ENCODE peak calls at places on chromosome 15, in seven cellular contexts. U is tibial artery; V is glutamatergic neuron; S is B cell; L is psoas muscle; H is lower leg skin; J is CD4-positive, alpha-beta T cell. C is an unnamed sample.

GRCh38 chr15:92463352-92463751 is 69.7 kb downstream of the ST8SIA2 start:
- DNase-seq in S (no peak), H (peak), J (no peak), L (no peak), V (no peak), U (no peak), C (no peak)

GRCh38 chr15:66570842-66571241 is 5.0 kb upstream of the LCTL start:
- DNase-seq in H (peak), L (no peak), V (no peak), J (no peak), S (no peak), U (no peak), C (no peak)

GRCh38 chr15:34610388-34610787 is 26.9 kb upstream of the GOLGA8B start:
- DNase-seq in J (no peak), S (no peak), U (no peak), V (no peak), L (no peak), H (no peak), C (no peak)

GRCh38 chr15:50943623-50944022 is 35.1 kb downstream of the AP4E1 start:
- DNase-seq in S (no peak), J (no peak), L (no peak), V (no peak), U (no peak), H (no peak), C (no peak)

GRCh38 chr15:64096486-64097431 is 977 bp downstream of the SNX1 start:
- DNase-seq in U (no peak), J (no peak), L (no peak), H (no peak), S (no peak), V (no peak), C (no peak)

GRCh38 chr15:27324871-27325270 is 353.9 kb downstream of the GABRG3 start:
- DNase-seq in V (no peak), S (no peak), U (no peak), L (no peak), H (no peak), J (no peak), C (no peak)

GRCh38 chr15:31606942-31607497 is 280.4 kb downstream of the KLF13 start:
- DNase-seq in V (no peak), J (no peak), L (no peak), S (no peak), U (no peak), H (no peak), C (no peak)

GRCh38 chr15:71237456-71238188 is 122.4 kb downstream of the THSD4 start:
- DNase-seq in U (no peak), H (no peak), V (no peak), L (peak), J (no peak), S (no peak), C (no peak)

GRCh38 chr15:69222002-69222474 is 61.6 kb downstream of the GLCE start:
- DNase-seq in V (no peak), U (no peak), S (peak), J (no peak), L (no peak), H (no peak), C (no peak)

GRCh38 chr15:93035953-93036810 is 52.8 kb downstream of the RGMA start:
- DNase-seq in J (no peak), V (peak), U (peak), L (peak), H (peak), S (peak), C (no peak)

DNA sequence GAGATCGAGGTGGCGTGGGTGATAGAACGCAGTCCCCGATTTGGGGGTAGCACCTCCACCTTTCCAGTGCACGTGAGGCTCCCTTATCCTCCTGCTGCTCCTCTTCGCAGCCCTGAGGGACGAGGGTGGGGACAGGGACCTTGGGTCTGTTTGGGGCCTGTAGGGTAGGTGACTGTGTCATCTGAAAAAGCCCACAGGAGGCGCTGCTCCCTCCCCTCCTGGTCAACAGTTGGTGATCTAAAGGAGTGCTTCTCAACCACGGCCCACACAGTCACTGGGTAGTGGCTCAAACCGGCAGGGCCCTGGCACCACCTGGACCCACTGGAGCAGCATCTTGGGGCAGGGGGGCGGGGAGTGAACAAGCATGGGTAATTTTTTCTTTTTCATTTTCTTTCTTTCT is 7.1 kb downstream of the LRRK1 start:
- DNase-seq in S (peak), H (peak), U (no peak), V (no peak), L (no peak), J (no peak), C (peak)
- TF ChIP-seq CTCF in S (no peak), H (no peak), U (no peak), V (no peak), L (no peak), J (no peak), C (no peak)

GRCh38 chr15:42591238-42591936 is 16.0 kb downstream of the STARD9 start:
- DNase-seq in H (no peak), L (no peak), U (no peak), J (no peak), S (no peak), V (no peak), C (no peak)
- TF ChIP-seq CTCF in H (no peak), L (peak), U (peak), J (peak), S (peak), V (peak), C (peak)

GRCh38 chr15:73346735-73347312 is 21.9 kb downstream of the HCN4 start:
- DNase-seq in J (peak), S (peak), V (no peak), H (no peak), U (no peak), L (peak), C (no peak)
- TF ChIP-seq CTCF in J (no peak), S (no peak), V (no peak), H (no peak), U (no peak), L (no peak), C (no peak)

DNA sequence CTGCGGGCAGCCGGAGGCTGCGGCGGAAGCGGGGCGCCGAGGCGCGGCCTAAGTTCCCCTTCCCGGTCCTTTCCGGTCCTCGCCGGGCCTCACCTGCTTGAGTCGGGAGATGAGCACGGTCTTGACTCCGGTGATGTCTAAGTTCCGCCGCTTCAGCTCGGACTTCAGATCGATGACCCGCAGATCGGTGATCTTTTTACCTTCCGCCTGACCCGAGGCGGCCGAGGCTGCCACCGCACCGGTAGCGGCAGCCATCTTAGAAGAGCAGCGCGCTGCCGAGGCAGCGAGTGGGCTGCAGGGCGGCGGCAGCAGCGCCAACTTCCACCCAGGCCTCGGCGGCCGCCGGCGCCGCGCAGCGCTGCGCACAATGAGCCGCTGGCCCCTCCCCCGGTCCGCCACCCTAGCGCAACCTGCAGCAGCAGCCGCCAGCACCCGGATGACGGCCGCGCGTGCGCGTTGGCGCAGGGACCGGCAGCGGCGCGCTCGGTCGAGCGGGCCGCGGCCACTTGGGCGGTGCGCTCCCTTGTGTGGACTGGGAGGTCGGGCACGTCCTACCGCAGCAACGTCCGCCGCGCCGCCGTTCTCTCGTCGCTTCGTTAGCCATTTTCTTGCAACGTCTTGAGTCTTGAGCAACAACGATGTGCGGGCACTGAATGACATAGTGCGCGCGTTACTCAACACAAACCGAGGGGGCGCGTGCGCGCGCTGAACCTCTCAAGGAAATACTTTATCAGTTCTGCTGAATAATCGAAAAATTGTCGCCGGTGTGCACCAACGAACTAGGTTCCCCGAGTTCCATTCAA is at the start of gene SLTM:
- DNase-seq in H (peak), L (peak), J (peak), V (peak), U (peak), S (peak), C (peak)
- TF ChIP-seq CTCF in H (no peak), L (peak), J (no peak), V (peak), U (peak), S (peak), C (peak)

GRCh38 chr15:73696641-73697001 is 12.4 kb downstream of the CD276 start:
- DNase-seq in S (no peak), J (no peak), V (no peak), H (no peak), U (no peak), L (no peak), C (no peak)
- TF ChIP-seq CTCF in S (no peak), J (no peak), V (no peak), H (no peak), U (no peak), L (no peak), C (no peak)

GRCh38 chr15:75808563-75808962 is 34.7 kb upstream of the UBE2Q2 start:
- DNase-seq in S (no peak), J (no peak), H (peak), V (no peak), L (no peak), U (no peak), C (no peak)

GRCh38 chr15:75810874-75811498 is 32.3 kb upstream of the UBE2Q2 start:
- DNase-seq in S (no peak), J (no peak), U (no peak), H (no peak), L (no peak), V (no peak), C (no peak)

GRCh38 chr15:75811616-75812015 is 31.6 kb upstream of the UBE2Q2 start:
- DNase-seq in H (no peak), J (no peak), S (no peak), L (no peak), V (no peak), U (no peak), C (no peak)

GRCh38 chr15:75814794-75815193 is 28.5 kb upstream of the UBE2Q2 start:
- DNase-seq in H (no peak), U (no peak), V (no peak), L (no peak), J (no peak), S (no peak), C (no peak)

GRCh38 chr15:75809986-75810750 is 33.1 kb upstream of the UBE2Q2 start:
- DNase-seq in L (no peak), S (peak), U (no peak), H (no peak), V (no peak), J (no peak), C (no peak)
- TF ChIP-seq CTCF in L (peak), S (peak), U (no peak), H (no peak), V (no peak), J (no peak), C (peak)

C was measured in osteocyte.